ENCODE peak calls at places on chromosomes 5 and 9, in ten cellular contexts. U is CD4-positive, alpha-beta T cell; Y is sigmoid colon; M is upper lobe of right lung; N is astrocyte of the cerebellum; E is AG04450; B is foreskin keratinocyte; F is WERI-Rb-1; D is A673; Z is activated CD8-positive, alpha-beta T cell treated with anti-CD3 and anti-CD28 coated beads for 36 hours. K is an unnamed sample.
A peak's percentile ranks its signal among the peaks of the same experiment; 100 is the strongest.

GRCh38 chr5:61298580-61298979 is 33.5 kb upstream of the ZSWIM6 start:
- DNase-seq in Z (no peak), E (no peak), U (no peak), N (no peak), M (no peak), F (no peak), Y (no peak), B (peak; percentile 73), D (no peak), K (no peak)

GRCh38 chr9:109910616-109911568 is 130.9 kb downstream of the PALM2AKAP2 start:
- DNase-seq in D (no peak), B (no peak), Y (no peak), U (no peak), E (peak; percentile 63), M (no peak), F (no peak), N (no peak), Z (no peak), K (no peak)

GRCh38 chr5:78008356-78008967 is 232.3 kb upstream of the TBCA start:
- DNase-seq in Z (peak; percentile 14), F (peak; percentile 40), M (no peak), D (peak; percentile 34), B (no peak), N (no peak), E (no peak), U (no peak), Y (no peak), K (peak; percentile 33)

GRCh38 chr9:4079906-4080305 is 220.0 kb downstream of the GLIS3 start:
- DNase-seq in U (no peak), N (no peak), D (no peak), Y (no peak), B (no peak), E (no peak), F (no peak), Z (no peak), M (no peak), K (no peak)

GRCh38 chr5:82018462-82018861 is 46.6 kb downstream of the ATG10 start:
- DNase-seq in M (no peak), E (no peak), N (no peak), U (no peak), B (no peak), F (peak; percentile 25), Y (no peak), D (no peak), Z (no peak), K (no peak)

GRCh38 chr5:131525805-131526204 is 109.2 kb downstream of the RAPGEF6 start:
- DNase-seq in N (no peak), B (no peak), D (peak; percentile 33), E (no peak), F (no peak), Z (no peak), U (no peak), M (no peak), Y (no peak), K (no peak)

GRCh38 chr5:64505769-64506566 is at the start of gene RGS7BP:
- DNase-seq in Z (peak; percentile 5), B (peak; percentile 8), D (peak; percentile 43), M (peak; percentile 73), N (peak; percentile 8), E (no peak), Y (no peak), F (peak; percentile 56), U (no peak), K (peak; percentile 33)

GRCh38 chr9:114591206-114591853 is 3.8 kb downstream of the ATP6V1G1 start:
- DNase-seq in U (no peak), Y (no peak), D (no peak), M (no peak), N (no peak), Z (no peak), F (no peak), B (no peak), E (no peak), K (no peak)

GRCh38 chr9:117926031-117926655 is 221.9 kb downstream of the TLR4 start:
- DNase-seq in Y (no peak), B (no peak), Z (no peak), M (no peak), U (no peak), F (no peak), D (no peak), E (no peak), N (no peak), K (no peak)

GRCh38 chr9:13266172-13266571 is 13.3 kb downstream of the MPDZ start:
- DNase-seq in B (no peak), E (no peak), U (no peak), Z (no peak), F (no peak), N (peak; percentile 92), Y (no peak), M (no peak), D (no peak), K (no peak)

GRCh38 chr5:53087596-53087995 is 22.0 kb downstream of the MOCS2 start:
- DNase-seq in N (no peak), B (no peak), Z (no peak), Y (no peak), F (no peak), E (no peak), M (no peak), D (no peak), U (no peak), K (no peak)

GRCh38 chr5:672329-673139 is 20.6 kb downstream of the TPPP start:
- DNase-seq in U (peak; percentile 88), F (peak; percentile 55), Y (peak; percentile 81), D (peak; percentile 86), E (peak; percentile 39), Z (peak; percentile 75), M (peak; percentile 79), N (peak; percentile 78), B (peak; percentile 49), K (peak; percentile 48)

GRCh38 chr5:174789596-174789995 is 65.2 kb downstream of the MSX2 start:
- DNase-seq in M (no peak), F (no peak), D (no peak), B (no peak), E (no peak), N (no peak), U (no peak), Y (no peak), Z (no peak), K (no peak)

GRCh38 chr9:100601216-100601615 is 23.3 kb downstream of the CAVIN4 start:
- DNase-seq in Z (peak; percentile 54), Y (no peak), D (peak; percentile 80), E (no peak), M (no peak), B (no peak), N (no peak), F (peak; percentile 88), U (no peak), K (peak; percentile 3)

DNA sequence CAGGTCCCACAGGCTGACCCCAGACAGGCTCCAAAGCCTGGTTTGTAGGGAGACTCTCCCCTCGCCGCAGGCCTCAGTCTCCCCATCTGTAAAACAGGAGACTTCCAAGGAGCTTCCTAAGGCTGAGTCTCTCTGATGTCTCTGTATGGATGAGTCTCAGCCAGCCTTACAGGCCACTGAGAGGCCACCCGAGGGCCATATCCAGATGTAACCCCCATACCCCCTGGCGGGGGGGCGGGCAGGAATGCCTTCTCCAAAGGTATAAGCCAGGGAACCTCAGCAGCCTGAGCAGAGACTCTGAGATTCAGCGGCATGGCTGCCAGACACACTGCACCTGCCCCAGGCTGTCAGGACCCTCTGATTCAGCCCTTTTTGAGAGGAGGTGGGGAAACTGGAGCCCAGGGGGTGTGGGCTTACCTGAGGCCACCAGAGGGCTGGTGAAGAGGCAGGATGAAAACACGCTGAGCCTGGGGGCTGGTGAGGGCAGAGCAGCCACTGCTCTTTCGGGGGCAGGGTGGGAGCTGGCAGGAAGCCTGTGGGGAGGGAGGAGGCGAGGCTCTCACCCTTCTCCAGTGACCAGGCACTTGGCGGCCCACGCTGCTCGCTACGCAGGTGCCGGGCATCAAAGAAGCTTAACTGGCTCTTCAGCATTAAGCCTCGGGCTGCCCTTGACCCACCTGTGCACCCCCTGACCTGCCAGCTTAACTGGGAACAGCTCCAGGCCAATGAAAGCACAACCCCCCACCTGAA is 5.5 kb upstream of the SUSD3 start:
- DNase-seq in U (no peak), M (no peak), D (no peak), E (no peak), Y (no peak), Z (peak; percentile 34), N (no peak), F (peak; percentile 78), B (no peak), K (no peak)
- TF ChIP-seq CTCF in U (no peak), M (no peak), D (no peak), E (no peak), Y (no peak), Z (no peak), N (no peak), F (peak; percentile 23), B (no peak), K (no peak)

GRCh38 chr5:168073311-168073710 is 218.1 kb upstream of the WWC1 start:
- DNase-seq in E (no peak), D (no peak), Y (no peak), B (peak; percentile 17), U (no peak), M (no peak), N (no peak), F (no peak), Z (no peak), K (no peak)

GRCh38 chr5:168072665-168073064 is 218.8 kb upstream of the WWC1 start:
- DNase-seq in F (no peak), U (no peak), Y (no peak), M (no peak), D (peak; percentile 71), B (no peak), E (no peak), N (no peak), Z (no peak), K (no peak)

GRCh38 chr5:168073991-168074800 is 217.2 kb upstream of the WWC1 start:
- DNase-seq in N (peak; percentile 69), M (no peak), Z (no peak), E (no peak), D (peak; percentile 85), U (no peak), Y (no peak), F (no peak), B (no peak), K (no peak)

GRCh38 chr5:168076561-168076991 is 214.9 kb upstream of the WWC1 start:
- DNase-seq in E (peak; percentile 1), Y (peak; percentile 74), B (no peak), N (no peak), F (peak; percentile 72), M (no peak), Z (peak; percentile 42), D (peak; percentile 89), U (no peak), K (no peak)

GRCh38 chr5:168075387-168075786 is 216.1 kb upstream of the WWC1 start:
- DNase-seq in E (no peak), D (no peak), U (no peak), Z (no peak), N (no peak), M (no peak), B (no peak), Y (no peak), F (no peak), K (no peak)
- TF ChIP-seq CTCF in E (no peak), D (no peak), U (no peak), Z (no peak), N (no peak), M (no peak), B (no peak), Y (no peak), F (no peak), K (no peak)

GRCh38 chr5:127373858-127374491 is 83.4 kb downstream of the MEGF10 start:
- DNase-seq in N (no peak), Z (no peak), F (no peak), E (no peak), U (no peak), M (no peak), Y (no peak), D (peak; percentile 22), B (no peak), K (no peak)
- TF ChIP-seq CTCF in N (peak; percentile 21), Z (no peak), F (peak; percentile 8), E (peak; percentile 18), U (no peak), M (no peak), Y (no peak), D (peak; percentile 60), B (peak; percentile 33), K (peak; percentile 36)

GRCh38 chr5:175873090-175873454 is 1.7 kb downstream of the CPLX2 start:
- DNase-seq in U (no peak), M (no peak), Y (no peak), F (peak; percentile 86), E (no peak), Z (peak; percentile 18), N (no peak), B (no peak), D (peak; percentile 5), K (no peak)
- TF ChIP-seq CTCF in U (no peak), M (no peak), Y (no peak), F (peak; percentile 88), E (peak; percentile 18), Z (no peak), N (peak; percentile 17), B (no peak), D (peak; percentile 33), K (peak; percentile 46)